ENCODE peak calls at places on chromosomes 2 and 18, in nine cellular contexts. H, A, D, S, K, M, T, I and L are unnamed samples.

GRCh38 chr2:203758841-203759691 is 52.6 kb downstream of the CD28 start:
- DNase-seq in H (no peak), A (no peak), D (no peak), S (no peak), K (no peak), M (peak), T (no peak), I (no peak), L (no peak)

GRCh38 chr2:166900700-166901099 is 12.4 kb downstream of the XIRP2 start:
- DNase-seq in H (no peak), A (no peak), D (no peak), S (no peak), K (no peak), M (peak), T (no peak), I (peak), L (no peak)

GRCh38 chr2:106797494-106797893 is 88.5 kb downstream of the ST6GAL2 start:
- DNase-seq in H (no peak), A (no peak), D (no peak), S (no peak), K (no peak), M (no peak), T (no peak), I (no peak), L (no peak)

GRCh38 chr2:216349366-216349765 is 22.9 kb downstream of the MARCHF4 start:
- DNase-seq in H (no peak), A (peak), D (no peak), S (no peak), K (no peak), M (no peak), T (no peak), I (no peak), L (no peak)

GRCh38 chr2:17646096-17646554 is 105.6 kb downstream of the VSNL1 start:
- DNase-seq in H (no peak), A (peak), D (peak), S (peak), K (peak), M (peak), T (peak), I (peak), L (peak)

GRCh38 chr2:62116983-62117382 is 78.9 kb upstream of the B3GNT2 start:
- DNase-seq in H (no peak), A (no peak), D (no peak), S (no peak), K (no peak), M (no peak), T (no peak), I (no peak), L (no peak)

GRCh38 chr2:102418421-102418961 is 4.5 kb upstream of the IL18RAP start:
- DNase-seq in H (no peak), A (no peak), D (no peak), S (peak), K (no peak), M (no peak), T (no peak), I (no peak), L (peak)

GRCh38 chr2:54952425-54952824 is 97.8 kb downstream of the RTN4 start:
- DNase-seq in H (no peak), A (no peak), D (no peak), S (no peak), K (no peak), M (no peak), T (no peak), I (no peak), L (no peak)

GRCh38 chr18:5469340-5469739 is 74.5 kb downstream of the EPB41L3 start:
- DNase-seq in H (no peak), A (no peak), D (no peak), S (no peak), K (no peak), M (no peak), T (peak), I (no peak), L (no peak)

GRCh38 chr2:62627667-62628066 is 77.8 kb upstream of the EHBP1 start:
- DNase-seq in H (no peak), A (no peak), D (no peak), S (no peak), K (no peak), M (no peak), T (no peak), I (no peak), L (no peak)

GRCh38 chr2:188678921-188679320 is 295.3 kb upstream of the COL3A1 start:
- DNase-seq in H (no peak), A (no peak), D (no peak), S (no peak), K (no peak), M (peak), T (no peak), I (no peak), L (no peak)

GRCh38 chr18:51191139-51191717 is 6.3 kb downstream of the MEX3C start:
- DNase-seq in H (no peak), A (no peak), D (peak), S (peak), K (no peak), M (no peak), T (no peak), I (no peak), L (no peak)

GRCh38 chr2:120999374-121000097 is 263.9 kb downstream of the GLI2 start:
- DNase-seq in H (peak), A (no peak), D (no peak), S (no peak), K (no peak), M (no peak), T (no peak), I (no peak), L (no peak)

GRCh38 chr18:66410692-66411091 is 193.2 kb downstream of the CDH19 start:
- DNase-seq in H (no peak), A (no peak), D (no peak), S (no peak), K (no peak), M (no peak), T (no peak), I (no peak), L (no peak)